ENCODE peak calls at places on chromosomes 12 and 14, in seven cellular contexts. E is stomach, S is IMR-90, B is sigmoid colon, U is lower lobe of right lung, G is A549, T is cardiac muscle cell. I is an unnamed sample.

GRCh38 chr14:85531594-85532391 is 1.8 kb downstream of the FLRT2 start:
- DNase-seq in B (peak), G (peak), T (peak), U (peak), S (peak), E (peak), I (peak)

GRCh38 chr12:108063192-108063591 is 65.9 kb upstream of the WSCD2 start:
- DNase-seq in B (no peak), U (no peak), E (no peak), G (peak), S (no peak), T (peak), I (no peak)

GRCh38 chr14:105085766-105086165 is 20.5 kb upstream of the GPR132 start:
- DNase-seq in U (no peak), G (no peak), E (peak), S (no peak), B (peak), T (no peak), I (no peak)

GRCh38 chr14:73269729-73270651 is 32.7 kb downstream of the PAPLN start:
- DNase-seq in S (peak), E (peak), B (peak), T (peak), U (peak), G (no peak), I (peak)

GRCh38 chr14:80762829-80763228 is 178.7 kb downstream of the CEP128 start:
- DNase-seq in T (no peak), E (no peak), B (no peak), S (peak), G (no peak), U (no peak), I (no peak)

GRCh38 chr14:103372552-103373304 is 12.5 kb upstream of the MARK3 start:
- DNase-seq in T (peak), U (no peak), S (peak), G (peak), E (peak), B (peak), I (no peak)

GRCh38 chr12:40693503-40693863 is 1.2 kb downstream of the CNTN1 start:
- DNase-seq in T (peak), U (peak), S (no peak), G (peak), B (peak), E (no peak), I (no peak)

GRCh38 chr12:117100251-117100650 is 1.0 kb upstream of the TESC start:
- DNase-seq in S (peak), T (peak), B (peak), E (no peak), U (no peak), G (peak), I (no peak)

GRCh38 chr12:11877869-11878780 is 192.6 kb upstream of the BCL2L14 start:
- DNase-seq in U (no peak), E (peak), G (peak), B (peak), T (peak), S (peak), I (no peak)

GRCh38 chr12:52310622-52311281 is 10.4 kb downstream of the KRT83 start:
- DNase-seq in B (no peak), G (peak), E (no peak), S (peak), T (no peak), U (no peak), I (no peak)

GRCh38 chr14:55102141-55102547 is 26.9 kb upstream of the LGALS3 start:
- DNase-seq in E (peak), G (peak), T (no peak), U (peak), B (peak), S (peak), I (peak)

GRCh38 chr12:113191236-113191635 is 5.7 kb downstream of the RITA1 start:
- DNase-seq in U (no peak), E (no peak), G (no peak), S (no peak), T (no peak), B (no peak), I (no peak)

GRCh38 chr14:99035712-99036593 is 236.0 kb downstream of the BCL11B start:
- DNase-seq in S (peak), E (peak), T (peak), B (peak), U (peak), G (peak), I (peak)

GRCh38 chr14:74793506-74794155 is 30.5 kb downstream of the YLPM1 start:
- DNase-seq in E (no peak), U (no peak), B (no peak), T (no peak), S (no peak), G (peak), I (no peak)

GRCh38 chr14:37595809-37596595 is 573 bp downstream of the TTC6 start:
- DNase-seq in S (peak), T (no peak), U (peak), G (peak), B (no peak), E (peak), I (no peak)

GRCh38 chr12:52078276-52078675 is 1.2 kb upstream of the SMIM41 start:
- DNase-seq in U (no peak), B (no peak), E (no peak), T (no peak), G (no peak), S (no peak), I (peak)

GRCh38 chr12:42565633-42566032 is 23.9 kb downstream of the PRICKLE1 start:
- DNase-seq in B (no peak), S (no peak), T (no peak), G (no peak), E (no peak), U (no peak), I (no peak)

GRCh38 chr12:88585054-88585453 is 4.8 kb upstream of the KITLG start:
- DNase-seq in S (no peak), G (no peak), U (no peak), E (no peak), B (no peak), T (no peak), I (no peak)

GRCh38 chr14:74973003-74973614 is 17.7 kb upstream of the PGF start:
- DNase-seq in S (peak), E (no peak), T (no peak), U (no peak), G (no peak), B (peak), I (no peak)

GRCh38 chr12:30796891-30797371 is 42.2 kb upstream of the CAPRIN2 start:
- DNase-seq in B (no peak), U (no peak), G (peak), T (peak), S (peak), E (no peak), I (no peak)

GRCh38 chr12:113359939-113360748 is 1.8 kb downstream of the PLBD2 start:
- DNase-seq in B (no peak), E (no peak), G (no peak), S (no peak), T (no peak), U (no peak), I (no peak)

GRCh38 chr12:50828121-50828520 is 14.6 kb upstream of the TMPRSS12 start:
- DNase-seq in E (no peak), U (no peak), S (no peak), T (no peak), G (no peak), B (no peak), I (no peak)

GRCh38 chr12:11836282-11836963 is 186.9 kb downstream of the ETV6 start:
- DNase-seq in S (no peak), G (no peak), B (no peak), E (peak), T (no peak), U (peak), I (no peak)

GRCh38 chr14:69424139-69424923 is 25.8 kb downstream of the SLC39A9 start:
- DNase-seq in B (no peak), T (no peak), G (no peak), E (no peak), S (peak), U (no peak), I (no peak)

GRCh38 chr12:1929985-1930815 is 11.7 kb upstream of the CACNA2D4 start:
- DNase-seq in U (no peak), T (no peak), G (no peak), B (peak), E (peak), S (no peak), I (peak)

GRCh38 chr12:54987611-54988231 is 3.2 kb upstream of the TESPA1 start:
- DNase-seq in B (no peak), E (no peak), G (no peak), T (no peak), S (no peak), U (no peak), I (no peak)

GRCh38 chr12:114681149-114681849 is 2.7 kb downstream of the TBX3 start:
- DNase-seq in G (no peak), E (no peak), B (no peak), U (no peak), T (no peak), S (peak), I (no peak)

DNA sequence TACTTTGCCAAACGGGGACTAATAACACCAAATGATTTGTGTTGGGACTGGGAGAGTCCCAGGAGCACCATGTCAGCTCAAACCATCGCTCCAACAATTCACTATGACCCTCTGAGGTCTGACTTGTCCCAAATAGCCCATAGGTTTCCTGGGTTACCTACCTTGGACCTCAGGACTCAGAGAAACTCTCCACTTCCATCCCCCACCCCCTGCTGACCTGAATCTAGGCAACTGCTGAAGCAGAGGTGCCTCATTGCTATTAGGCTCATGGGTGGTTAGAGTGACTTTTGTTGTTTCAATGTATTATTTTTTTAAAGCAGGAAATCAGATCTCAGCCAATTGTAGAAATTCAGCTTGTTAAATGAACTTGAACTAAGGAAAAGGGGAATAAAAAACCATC is 81.0 kb upstream of the SLC24A4 start:
- DNase-seq in B (no peak), T (no peak), S (no peak), G (no peak), U (no peak), E (no peak), I (no peak)
- H3K27ac ChIP-seq in B (no peak), T (no peak), S (no peak), G (no peak), U (no peak), E (no peak), I (no peak)

DNA sequence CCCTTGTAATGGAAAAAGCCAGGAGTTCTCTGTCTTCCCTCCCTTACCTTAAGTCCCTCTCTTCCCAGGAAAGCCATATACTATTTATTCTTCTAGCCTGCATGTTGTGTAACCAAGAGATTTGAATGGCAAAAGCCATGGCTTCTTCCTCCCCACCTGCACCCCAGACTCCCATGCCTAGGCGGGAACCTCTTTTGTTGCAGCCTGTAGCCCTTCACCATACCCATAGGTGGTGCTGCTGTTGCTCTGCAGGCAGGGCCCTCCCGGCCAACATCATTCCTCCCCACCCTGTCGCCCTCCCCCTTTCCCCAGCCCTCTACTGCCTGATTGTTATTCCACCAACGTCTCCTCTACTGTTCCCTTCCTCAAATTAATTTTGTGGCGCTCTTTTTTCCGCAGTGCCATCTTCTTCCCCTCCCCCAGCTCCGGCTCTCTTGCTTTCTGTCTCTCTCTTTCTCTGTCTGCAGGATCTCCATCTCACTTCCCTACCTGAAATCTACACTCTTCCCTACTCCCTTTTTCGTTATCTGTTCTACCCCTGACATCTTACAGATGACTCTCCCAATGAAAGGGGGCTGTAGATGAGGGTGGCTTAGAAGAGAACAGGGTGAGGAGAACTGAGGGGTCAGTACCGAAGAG is 13.8 kb downstream of the NGDN start:
- DNase-seq in U (no peak), T (peak), E (no peak), S (peak), B (no peak), G (peak), I (no peak)
- TF ChIP-seq CTCF in U (no peak), T (peak), E (no peak), S (peak), B (no peak), G (peak), I (no peak)

GRCh38 chr12:45263587-45263986 is 47.7 kb downstream of the ANO6 start:
- DNase-seq in S (no peak), B (no peak), T (peak), E (no peak), G (no peak), U (no peak), I (no peak)

GRCh38 chr12:45269407-45269741 is 53.5 kb downstream of the ANO6 start:
- DNase-seq in T (no peak), E (no peak), S (no peak), B (no peak), U (no peak), G (no peak), I (no peak)

GRCh38 chr12:45273717-45274271 is 57.9 kb downstream of the ANO6 start:
- DNase-seq in T (peak), E (no peak), U (no peak), B (no peak), S (peak), G (peak), I (peak)

DNA sequence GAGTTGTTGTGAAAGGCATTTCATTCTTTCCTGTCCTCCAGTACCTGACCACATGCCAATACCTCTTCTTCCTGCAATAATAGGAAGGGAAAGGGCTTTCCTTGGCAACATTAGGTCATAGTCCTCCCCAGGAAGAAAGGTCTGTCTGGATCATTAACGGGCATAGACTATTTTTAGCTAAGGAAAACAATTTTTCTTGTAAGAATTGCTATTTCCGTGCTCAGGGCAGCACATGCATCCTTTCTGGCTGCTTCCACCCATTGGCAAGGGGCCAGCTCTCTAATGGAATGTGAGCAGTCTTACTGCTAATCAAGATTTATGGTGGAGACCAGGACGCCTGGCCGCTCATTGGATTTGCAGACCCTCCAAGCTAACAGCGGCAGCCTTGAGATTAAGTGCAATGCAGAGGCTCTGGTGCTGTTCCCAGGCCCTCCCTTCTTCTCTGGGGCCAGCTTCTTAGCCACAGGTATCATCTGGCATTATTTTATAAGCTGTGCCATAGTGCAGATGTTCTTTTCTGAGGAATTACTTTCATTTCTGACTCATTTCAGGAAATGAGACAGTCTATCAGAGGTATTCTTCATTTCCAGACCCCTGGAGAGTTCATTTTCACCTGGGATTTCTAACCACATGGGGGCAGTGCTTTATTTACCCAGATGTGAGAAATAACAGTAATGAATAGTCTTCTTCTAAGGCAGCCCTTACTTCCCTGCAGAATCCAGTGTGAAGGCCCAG is 52.9 kb downstream of the ANO6 start:
- DNase-seq in B (peak), U (peak), T (peak), G (peak), S (peak), E (peak), I (peak)
- H3K4me3 ChIP-seq in B (peak), U (no peak), T (no peak), G (no peak), S (no peak), E (no peak), I (peak)

GRCh38 chr12:128813392-128813791 is 10.4 kb downstream of the SLC15A4 start:
- DNase-seq in G (no peak), T (no peak), U (no peak), E (peak), S (no peak), B (peak), I (no peak)

GRCh38 chr12:128807161-128807724 is 16.5 kb downstream of the SLC15A4 start:
- DNase-seq in T (no peak), U (peak), G (no peak), B (peak), E (no peak), S (no peak), I (no peak)

GRCh38 chr12:128811806-128812205 is 12.0 kb downstream of the SLC15A4 start:
- DNase-seq in U (no peak), G (no peak), T (no peak), B (peak), E (no peak), S (no peak), I (no peak)

GRCh38 chr12:128808651-128809050 is 15.1 kb downstream of the SLC15A4 start:
- DNase-seq in B (peak), U (no peak), E (peak), G (no peak), S (no peak), T (no peak), I (no peak)

GRCh38 chr12:128810182-128811127 is 13.3 kb downstream of the SLC15A4 start:
- DNase-seq in E (peak), B (peak), S (no peak), T (no peak), G (no peak), U (no peak), I (no peak)
- H3K27ac ChIP-seq in E (peak), B (peak), S (no peak), T (peak), G (no peak), U (peak), I (peak)

GRCh38 chr14:76774471-76775158 is 13.3 kb downstream of the VASH1 start:
- DNase-seq in E (no peak), U (no peak), B (peak), S (no peak), G (no peak), T (no peak), I (peak)

GRCh38 chr14:76775695-76776305 is 14.5 kb downstream of the VASH1 start:
- DNase-seq in U (no peak), B (peak), S (no peak), T (no peak), G (no peak), E (no peak), I (no peak)

GRCh38 chr14:76775159-76775694 is 14.0 kb downstream of the VASH1 start:
- DNase-seq in T (no peak), G (no peak), S (no peak), B (peak), E (no peak), U (no peak), I (no peak)

GRCh38 chr14:76777721-76778120 is 16.5 kb downstream of the VASH1 start:
- DNase-seq in E (no peak), B (peak), S (no peak), T (no peak), G (no peak), U (no peak), I (no peak)

GRCh38 chr14:76776306-76777251 is 15.3 kb downstream of the VASH1 start:
- DNase-seq in S (no peak), G (no peak), U (no peak), T (peak), E (no peak), B (peak), I (no peak)
- TF ChIP-seq CTCF in S (no peak), G (no peak), U (no peak), T (peak), E (no peak), B (no peak), I (no peak)

GRCh38 chr12:65308001-65308400 is 29.5 kb downstream of the MSRB3 start:
- DNase-seq in G (no peak), S (peak), E (no peak), U (no peak), B (no peak), T (no peak), I (no peak)

GRCh38 chr12:65311260-65311659 is 32.8 kb downstream of the MSRB3 start:
- DNase-seq in E (no peak), B (no peak), T (no peak), S (no peak), U (no peak), G (no peak), I (no peak)

GRCh38 chr12:65306603-65307501 is 28.4 kb downstream of the MSRB3 start:
- DNase-seq in S (peak), G (peak), T (peak), B (peak), E (no peak), U (peak), I (no peak)

GRCh38 chr12:65306229-65306602 is 27.7 kb downstream of the MSRB3 start:
- DNase-seq in T (no peak), U (no peak), B (no peak), E (no peak), G (no peak), S (peak), I (no peak)

DNA sequence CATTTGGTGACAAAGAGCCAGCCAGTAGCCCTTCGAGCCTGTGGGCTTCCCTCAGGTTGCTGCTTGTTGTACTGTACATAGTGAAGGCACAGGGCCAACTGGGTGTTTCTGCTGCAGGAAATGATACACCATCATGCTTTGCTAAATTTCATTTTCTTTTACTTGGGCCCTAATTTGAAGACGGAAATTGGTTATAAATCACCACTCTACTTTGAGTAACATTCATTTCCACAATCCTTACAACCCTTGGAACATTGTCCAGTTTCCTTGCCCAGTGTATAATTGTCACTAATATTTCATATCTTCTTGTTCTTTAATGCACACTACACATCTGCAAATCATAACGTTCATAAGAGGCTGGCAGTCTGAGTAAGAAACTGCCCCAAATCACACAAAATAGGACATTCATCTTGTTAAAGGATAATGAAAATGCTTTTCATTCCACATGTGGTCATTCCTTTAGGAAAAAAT is 30.2 kb downstream of the MSRB3 start:
- DNase-seq in E (no peak), B (no peak), G (no peak), S (peak), T (no peak), U (no peak), I (no peak)
- H3K4me3 ChIP-seq in E (no peak), B (no peak), G (no peak), S (no peak), T (no peak), U (no peak), I (no peak)

I was measured in coronary artery.